ENCODE peak calls at places on chromosome 7, in five cellular contexts. M is body of pancreas; J is cardiac muscle cell; N is heart left ventricle; S is CD4-positive, alpha-beta T cell. Y is an unnamed sample.

GRCh38 chr7:1675673-1676549 is 5.8 kb downstream of the ELFN1 start:
- DNase-seq in M (no peak), J (no peak), N (no peak), S (no peak), Y (peak)

GRCh38 chr7:24948739-24949138 is 31.2 kb downstream of the OSBPL3 start:
- DNase-seq in M (no peak), J (no peak), N (no peak), S (no peak), Y (no peak)

GRCh38 chr7:138125119-138125518 is 48.9 kb downstream of the AKR1D1 start:
- DNase-seq in M (no peak), J (peak), N (no peak), S (no peak), Y (no peak)

GRCh38 chr7:490461-491291 is 29.0 kb downstream of the PDGFA start:
- DNase-seq in M (peak), J (no peak), N (no peak), S (no peak), Y (no peak)

GRCh38 chr7:142809671-142810070 is 38.9 kb downstream of the PRSS2 start:
- DNase-seq in M (no peak), J (no peak), N (no peak), S (no peak), Y (no peak)

GRCh38 chr7:96034940-96035727 is 262.8 kb downstream of the DYNC1I1 start:
- DNase-seq in M (peak), J (peak), N (no peak), S (no peak), Y (no peak)

GRCh38 chr7:30837581-30837980 is 66.4 kb downstream of the MINDY4 start:
- DNase-seq in M (no peak), J (no peak), N (no peak), S (no peak), Y (peak)

GRCh38 chr7:136342221-136342620 is 365.1 kb upstream of the MTPN start:
- DNase-seq in M (no peak), J (no peak), N (no peak), S (no peak), Y (no peak)

GRCh38 chr7:66297579-66297978 is 92.4 kb downstream of the TPST1 start:
- DNase-seq in M (no peak), J (no peak), N (no peak), S (no peak), Y (no peak)

GRCh38 chr7:151175793-151176311 is 8.4 kb upstream of the GBX1 start:
- DNase-seq in M (no peak), J (no peak), N (no peak), S (no peak), Y (peak)

Y was measured in H9.